ENCODE peak calls at places on chromosomes 11 and 22, in ten cellular contexts. W, O, S, P, X, L, C, J, T and A are unnamed samples.

GRCh38 chr22:23829845-23830372 is 8.9 kb downstream of the DERL3 start:
- DNase-seq in J (no peak), L (no peak), C (no peak), X (no peak), W (peak; percentile 65), P (no peak), T (no peak), O (no peak), S (no peak), A (peak; percentile 87)

GRCh38 chr11:9265211-9266131 is at the start of gene DENND5A:
- DNase-seq in X (peak; percentile 98), S (peak; percentile 43), O (peak; percentile 57), L (peak; percentile 95), P (peak; percentile 53), C (peak; percentile 34), T (peak; percentile 100), W (peak; percentile 85), J (no peak), A (peak; percentile 90)

GRCh38 chr11:31325162-31325561 is 44.4 kb downstream of the DCDC1 start:
- DNase-seq in C (no peak), O (no peak), P (no peak), S (no peak), J (no peak), T (no peak), L (no peak), X (no peak), W (no peak), A (peak; percentile 57)

GRCh38 chr11:65651589-65652510 is 10.9 kb downstream of the RELA start:
- DNase-seq in S (no peak), J (no peak), C (no peak), X (no peak), P (no peak), O (no peak), W (peak; percentile 43), T (no peak), L (no peak), A (peak; percentile 33)

GRCh38 chr22:24434472-24435322 is 7.3 kb downstream of the ADORA2A start:
- DNase-seq in C (peak; percentile 97), L (peak; percentile 31), T (peak; percentile 42), O (peak; percentile 67), W (peak; percentile 36), P (peak; percentile 90), X (no peak), J (no peak), S (no peak), A (no peak)

GRCh38 chr11:33005175-33005574 is 10.5 kb upstream of the DEPDC7 start:
- DNase-seq in O (no peak), T (no peak), L (no peak), X (no peak), W (no peak), C (no peak), S (no peak), J (no peak), P (peak; percentile 29), A (no peak)

GRCh38 chr22:46090051-46090591 is 60.2 kb upstream of the PPARA start:
- DNase-seq in X (no peak), O (no peak), P (no peak), W (no peak), T (no peak), J (no peak), C (no peak), L (peak; percentile 68), S (no peak), A (no peak)

GRCh38 chr11:118791015-118791960 is at the start of gene DDX6:
- DNase-seq in S (peak; percentile 45), T (peak; percentile 94), O (peak; percentile 84), P (peak; percentile 92), J (no peak), X (peak; percentile 62), W (peak; percentile 72), L (peak; percentile 99), C (peak; percentile 89), A (peak; percentile 93)

GRCh38 chr11:134224710-134225662 is 515 bp downstream of the VPS26B start:
- DNase-seq in T (peak; percentile 87), P (peak; percentile 79), S (no peak), C (peak; percentile 39), L (peak; percentile 88), O (peak; percentile 33), X (peak; percentile 7), W (peak; percentile 20), J (no peak), A (peak; percentile 15)

GRCh38 chr22:24553597-24554315 is 1.2 kb downstream of the GUCD1 start:
- DNase-seq in C (peak; percentile 29), O (no peak), W (no peak), S (no peak), P (no peak), T (no peak), L (no peak), X (no peak), J (no peak), A (peak; percentile 3)

GRCh38 chr11:134725939-134726639 is 314.0 kb upstream of the B3GAT1 start:
- DNase-seq in O (no peak), J (no peak), P (no peak), S (peak; percentile 35), X (peak; percentile 4), T (peak; percentile 74), C (no peak), L (no peak), W (no peak), A (no peak)

DNA sequence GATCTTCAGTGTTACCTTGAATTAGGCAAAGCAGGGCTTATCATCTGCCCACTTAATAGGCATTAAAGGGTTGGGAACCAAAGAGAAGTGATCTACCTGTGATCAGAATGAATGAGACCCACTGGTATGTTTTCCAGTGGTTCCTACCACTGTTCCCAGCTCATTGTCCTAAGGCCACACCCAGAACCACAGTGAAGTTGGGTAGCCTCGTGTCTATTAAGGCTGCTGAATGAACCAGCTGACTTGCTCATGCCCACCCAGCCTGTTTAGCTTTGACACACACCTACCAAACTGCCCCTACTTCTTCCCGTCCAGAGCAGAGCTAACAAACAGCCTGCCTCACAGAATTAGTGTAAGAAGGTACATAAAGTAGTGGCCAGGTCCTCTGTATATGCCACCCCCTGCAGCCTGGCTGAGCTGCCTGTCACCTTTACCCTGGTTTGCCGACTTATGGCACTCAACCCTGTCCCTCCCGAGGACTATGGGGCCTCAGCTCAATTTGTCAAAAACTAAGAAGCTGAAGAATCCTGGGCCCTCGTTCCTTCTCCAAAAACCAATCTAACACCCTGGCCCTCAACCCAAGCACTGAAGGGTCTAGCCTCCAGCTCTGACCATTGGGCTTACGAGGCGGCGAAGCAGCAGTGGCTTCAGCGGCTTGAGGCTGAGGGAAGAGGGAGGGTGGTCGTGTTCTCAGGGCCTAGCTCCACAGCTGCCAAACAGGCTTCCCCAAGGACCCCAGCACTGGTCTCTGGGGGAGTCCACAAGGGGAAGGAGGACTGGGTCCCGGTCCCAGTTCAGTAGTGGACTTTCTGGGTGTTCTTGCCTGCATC is 9.8 kb downstream of the UCP2 start:
- DNase-seq in P (no peak), J (no peak), S (no peak), C (peak; percentile 30), X (no peak), L (no peak), W (no peak), T (peak; percentile 19), O (no peak), A (no peak)
- H3K4me3 ChIP-seq in P (peak overlapping the region; percentile 0), J (no peak overlapping the region), S (no peak overlapping the region), C (no peak overlapping the region), X (no peak overlapping the region), L (no peak overlapping the region), W (no peak overlapping the region), T (no peak overlapping the region), O (no peak overlapping the region), A (no peak overlapping the region)

GRCh38 chr11:45371251-45371749 is 85.2 kb upstream of the SYT13 start:
- DNase-seq in L (peak; percentile 74), S (peak; percentile 63), O (peak; percentile 54), T (peak; percentile 93), P (peak; percentile 56), J (peak; percentile 92), C (peak; percentile 64), W (peak; percentile 58), X (peak; percentile 84), A (peak; percentile 66)
- H3K4me3 ChIP-seq in L (no peak overlapping the region), S (no peak overlapping the region), O (no peak overlapping the region), T (peak overlapping the region; percentile 37), P (no peak overlapping the region), J (peak overlapping the region; percentile 7), C (no peak overlapping the region), W (no peak overlapping the region), X (no peak overlapping the region), A (no peak overlapping the region)

DNA sequence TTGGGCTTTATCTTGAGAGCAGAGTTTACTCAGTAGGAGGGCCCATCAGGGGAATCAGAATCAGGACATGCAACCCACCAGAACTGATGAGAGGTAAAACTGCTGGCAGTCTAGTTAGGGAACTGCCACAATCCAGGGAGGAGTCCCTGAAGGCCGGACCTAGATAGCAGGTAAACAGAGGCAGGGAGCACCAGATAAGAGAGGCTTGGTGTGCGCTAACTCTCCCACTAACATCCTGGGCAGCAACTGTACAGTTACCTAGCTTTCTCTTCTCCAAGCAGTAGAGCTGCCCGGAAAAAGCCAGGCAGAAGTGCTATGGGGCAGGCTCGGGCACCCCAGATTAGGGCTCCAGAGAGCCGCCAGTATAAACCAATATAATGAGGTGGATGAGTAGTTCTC is 865 bp upstream of the AMOTL1 start:
- DNase-seq in T (no peak), L (no peak), P (no peak), S (no peak), O (no peak), X (no peak), C (no peak), W (no peak), J (no peak), A (no peak)
- H3K4me3 ChIP-seq in T (no peak overlapping the region), L (no peak overlapping the region), P (no peak overlapping the region), S (no peak overlapping the region), O (no peak overlapping the region), X (no peak overlapping the region), C (no peak overlapping the region), W (no peak overlapping the region), J (no peak overlapping the region), A (no peak overlapping the region)

GRCh38 chr11:70420496-70420895 is 22.2 kb downstream of the CTTN start:
- DNase-seq in O (no peak), W (no peak), S (no peak), C (no peak), P (no peak), J (no peak), L (no peak), X (no peak), T (no peak), A (no peak)
- H3K4me3 ChIP-seq in O (no peak overlapping the region), W (no peak overlapping the region), S (no peak overlapping the region), C (no peak overlapping the region), P (no peak overlapping the region), J (no peak overlapping the region), L (no peak overlapping the region), X (no peak overlapping the region), T (no peak overlapping the region), A (no peak overlapping the region)

DNA sequence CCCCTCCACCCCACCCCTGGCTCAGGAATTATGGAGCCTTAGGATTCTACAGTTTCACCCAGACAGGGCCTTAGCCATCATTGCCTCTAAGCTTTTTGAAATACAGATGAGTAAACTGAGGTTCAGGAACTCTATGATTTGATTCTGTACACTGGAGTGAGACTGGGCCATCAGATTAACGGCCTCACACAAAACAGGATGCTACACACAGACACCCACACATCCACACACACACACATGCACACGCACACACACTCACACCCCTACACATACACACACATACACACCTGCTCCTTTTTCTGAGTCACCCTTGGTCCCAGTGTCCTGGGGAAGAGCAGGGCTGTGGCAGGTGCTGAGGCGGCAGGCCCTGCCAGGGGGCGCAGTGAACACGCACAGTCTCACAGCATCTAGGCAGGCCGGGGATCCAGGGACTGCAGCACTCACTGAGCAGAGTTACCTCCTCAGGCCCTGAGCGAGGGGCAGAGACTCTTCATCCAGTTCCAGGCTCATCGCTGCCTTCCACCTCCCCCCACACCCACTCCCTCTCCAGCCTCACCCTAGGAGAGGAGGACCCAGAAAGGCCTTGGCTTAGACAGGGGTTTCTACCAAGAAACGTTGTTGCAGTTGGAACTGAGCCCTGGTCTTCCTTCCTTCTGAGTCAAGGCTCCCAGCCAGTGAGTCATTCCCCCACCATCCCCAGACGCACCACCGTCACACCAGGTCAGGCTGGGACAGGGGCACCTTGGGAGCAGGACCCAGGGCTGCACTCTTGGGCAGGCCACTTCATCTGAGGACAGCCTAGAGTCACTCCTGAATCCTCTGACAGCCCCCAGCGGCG is 89.8 kb upstream of the PARVA start:
- DNase-seq in O (no peak), C (no peak), L (no peak), X (peak; percentile 97), P (peak; percentile 12), T (peak; percentile 85), S (peak; percentile 78), W (peak; percentile 94), J (peak; percentile 25), A (peak; percentile 99)
- H3K4me3 ChIP-seq in O (no peak overlapping the region), C (no peak overlapping the region), L (no peak overlapping the region), X (peak overlapping the region; percentile 25), P (no peak overlapping the region), T (no peak overlapping the region), S (peak overlapping the region; percentile 20), W (peak overlapping the region; percentile 26), J (no peak overlapping the region), A (peak overlapping the region; percentile 34)